ENCODE peak calls at places on chromosomes 4 and X, in four cellular contexts. P, K, T and L are unnamed samples. For H3K4me1, the result is how much of the 10 kb centered on the place peaks cover.

GRCh38 chr4:33425916-33426315 is 2705.7 kb downstream of the PCDH7 start:
- DNase-seq in T (no peak), K (no peak), P (no peak), L (no peak)

GRCh38 chrX:85851418-85851817 is 195.9 kb downstream of the CHM start:
- DNase-seq in P (peak), T (peak), K (no peak), L (no peak)

GRCh38 chr4:124396333-124396732 is 316.2 kb downstream of the ANKRD50 start:
- DNase-seq in P (no peak), K (no peak), T (no peak), L (no peak)

GRCh38 chr4:141668200-141668599 is 31.8 kb downstream of the IL15 start:
- DNase-seq in K (no peak), T (no peak), P (no peak), L (no peak)

GRCh38 chr4:189313861-189314513 is 626.7 kb upstream of the FRG1 start:
- DNase-seq in K (no peak), P (no peak), T (no peak), L (no peak)

GRCh38 chr4:89829470-89830138 is 7.4 kb downstream of the SNCA start:
- DNase-seq in T (peak), P (no peak), K (peak), L (no peak)

GRCh38 chr4:88750369-88750768 is 52.7 kb upstream of the NAP1L5 start:
- DNase-seq in T (no peak), P (no peak), K (no peak), L (no peak)

GRCh38 chrX:2761246-2761645 is 9.4 kb downstream of the XG start:
- DNase-seq in K (no peak), T (no peak), P (no peak), L (no peak)

GRCh38 chr4:10738826-10739489 is 54.4 kb upstream of the CLNK start:
- DNase-seq in K (no peak), P (no peak), T (no peak), L (no peak)

GRCh38 chrX:103330601-103331397 is 760 bp downstream of the TCEAL7 start:
- DNase-seq in K (no peak), P (no peak), T (no peak), L (peak)

GRCh38 chrX:40855411-40855810 is 120.1 kb upstream of the MED14 start:
- DNase-seq in T (no peak), P (no peak), K (no peak), L (no peak)

GRCh38 chr4:167234388-167234881 is at the start of gene SPOCK3:
- DNase-seq in T (no peak), P (peak), K (no peak), L (no peak)

GRCh38 chrX:65821721-65822496 is 154.5 kb downstream of the MSN start:
- DNase-seq in K (no peak), P (no peak), T (no peak), L (no peak)

GRCh38 chr4:99868126-99868596 is 26.1 kb downstream of the LAMTOR3 start:
- DNase-seq in K (no peak), T (no peak), P (peak), L (peak)

GRCh38 chr4:57064811-57065711 is 45.1 kb downstream of the IGFBP7 start:
- DNase-seq in K (no peak), P (no peak), T (no peak), L (no peak)

GRCh38 chr4:14783011-14783877 is 219.0 kb upstream of the CPEB2 start:
- DNase-seq in K (peak), T (no peak), P (no peak), L (no peak)

GRCh38 chr4:138458751-138459150 is 216.6 kb upstream of the SLC7A11 start:
- DNase-seq in P (no peak), T (no peak), K (no peak), L (no peak)

GRCh38 chrX:132165651-132166050 is 37.8 kb upstream of the FRMD7 start:
- DNase-seq in P (no peak), K (no peak), T (no peak), L (no peak)

GRCh38 chr4:156971623-156972369 is at the start of gene PDGFC:
- DNase-seq in T (peak), P (no peak), K (no peak), L (no peak)
- TF ChIP-seq ZNF274 in T (no peak), P (no peak), K (no peak), L (no peak)

GRCh38 chr4:112112590-112113170 is 32.6 kb upstream of the FAM241A start:
- DNase-seq in P (no peak), K (no peak), T (peak), L (no peak)
- H3K4me1 ChIP-seq in P (under half), K (under half), T (under half), L (under half)

DNA sequence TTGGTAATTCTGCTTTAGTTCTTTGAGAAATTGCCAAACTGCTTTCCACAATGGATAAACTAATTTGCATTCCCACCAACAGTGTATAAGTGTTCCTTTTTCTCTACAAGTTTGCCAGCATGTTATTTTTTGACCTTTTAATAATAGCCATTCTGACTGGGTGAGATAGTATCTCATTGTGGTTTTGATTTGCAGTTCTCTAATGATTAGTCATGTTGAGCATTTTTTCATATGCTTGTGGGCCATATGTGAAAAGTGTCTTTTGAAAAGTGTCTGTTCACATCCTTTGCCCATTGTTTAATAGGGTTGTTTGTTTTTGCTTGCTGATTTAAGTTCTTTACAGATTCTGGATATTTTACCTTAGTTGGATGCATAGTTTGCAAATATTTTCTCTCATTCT is 25.9 kb downstream of the ENPEP start:
- DNase-seq in K (no peak), P (no peak), T (no peak), L (no peak)
- TF ChIP-seq SUZ12 in K (no peak), P (no peak), T (no peak), L (no peak)

DNA sequence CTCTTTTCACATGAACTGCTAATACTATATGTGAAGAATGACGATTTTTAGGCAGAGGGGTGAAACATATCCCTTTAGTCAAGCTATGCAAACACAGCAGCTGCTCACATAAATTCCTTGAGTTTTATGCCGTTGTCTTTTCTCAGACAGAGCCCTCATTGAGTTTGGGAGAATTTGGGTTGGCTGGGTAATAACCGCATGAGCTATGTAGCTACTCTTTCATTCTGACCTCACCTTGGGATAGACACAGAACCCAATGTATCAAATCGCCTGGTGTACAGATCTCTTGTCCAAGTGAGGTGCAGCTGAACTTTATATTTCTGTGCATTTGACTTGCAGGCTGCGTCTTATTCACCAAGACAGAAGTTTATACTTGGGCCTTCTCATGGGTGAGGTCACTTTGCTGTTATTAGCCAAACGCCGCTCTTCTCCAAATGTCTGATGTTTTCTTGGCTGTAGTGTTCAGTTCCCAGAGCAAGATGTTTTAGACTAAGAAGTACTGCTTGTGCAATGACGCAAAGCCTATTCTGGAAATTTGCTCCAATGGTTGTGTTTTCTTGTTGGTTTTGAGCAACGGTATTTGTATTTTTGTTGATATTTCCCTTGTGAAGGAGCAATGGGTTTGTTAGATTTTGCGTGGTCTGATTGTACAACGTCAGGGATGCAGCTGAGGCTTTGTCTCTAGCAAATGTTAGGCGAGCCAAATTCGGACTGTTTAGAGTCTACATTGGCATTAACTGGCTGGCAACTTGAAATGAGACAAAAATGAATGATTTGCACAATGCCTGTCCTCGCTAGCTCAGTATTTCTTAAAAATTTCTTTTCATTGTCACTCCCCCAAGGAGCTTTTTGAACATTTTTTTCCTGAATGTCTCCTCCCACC is 11.2 kb upstream of the SPARCL1 start:
- DNase-seq in T (no peak), K (no peak), P (no peak), L (no peak)
- TF ChIP-seq ZNF274 in T (no peak), K (no peak), P (no peak), L (no peak)

DNA sequence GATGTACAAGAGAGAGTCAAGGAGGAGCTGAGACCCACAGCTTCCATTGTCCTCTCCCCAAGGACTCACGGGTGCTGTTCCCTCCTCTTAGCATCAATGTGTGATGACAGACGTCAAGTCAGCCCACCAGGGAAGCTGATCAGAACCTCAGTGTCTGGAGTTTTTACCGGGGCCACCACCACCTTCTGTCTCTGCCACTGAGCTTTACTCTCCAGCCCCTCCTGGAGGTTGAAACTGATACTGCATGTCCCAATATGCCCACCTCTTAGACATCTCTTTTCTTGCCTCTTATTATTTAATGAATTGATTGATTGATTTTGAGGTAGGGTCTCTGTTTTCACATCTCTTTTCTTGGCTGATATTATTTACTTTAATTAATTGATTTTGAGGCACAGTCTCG is 10.3 kb upstream of the AKAP17A start:
- DNase-seq in K (no peak), T (peak), P (peak), L (peak)
- H3K4me1 ChIP-seq in K (under half), T (under half), P (under half), L (under half)